ENCODE peak calls at places on chromosomes 16 and 17, in nine cellular contexts. V, B, G, J, F, S, N, H and I are unnamed samples.

GRCh38 chr17:17168401-17168800 is 37.7 kb downstream of the PLD6 start:
- DNase-seq in V (no peak), B (no peak), G (no peak), J (no peak), F (no peak), S (no peak), N (no peak), H (no peak), I (no peak)

GRCh38 chr17:83062818-83063671 is 16.4 kb upstream of the METRNL start:
- DNase-seq in V (peak), B (peak), G (peak), J (no peak), F (no peak), S (peak), N (no peak), H (peak), I (peak)

GRCh38 chr17:81576621-81577277 is 24.6 kb upstream of the FAAP100 start:
- DNase-seq in V (no peak), B (no peak), G (no peak), J (peak), F (no peak), S (no peak), N (peak), H (no peak), I (no peak)

GRCh38 chr17:48611681-48612455 is 1.1 kb upstream of the HOXB7 start:
- DNase-seq in V (no peak), B (no peak), G (no peak), J (no peak), F (peak), S (no peak), N (no peak), H (no peak), I (no peak)

GRCh38 chr17:76805319-76805718 is 62.9 kb upstream of the MGAT5B start:
- DNase-seq in V (no peak), B (no peak), G (no peak), J (no peak), F (no peak), S (no peak), N (peak), H (no peak), I (no peak)

GRCh38 chr17:72439893-72440502 is 319.2 kb downstream of the SOX9 start:
- DNase-seq in V (no peak), B (no peak), G (no peak), J (no peak), F (no peak), S (no peak), N (no peak), H (no peak), I (no peak)

GRCh38 chr16:53982631-53983042 is 278.7 kb downstream of the FTO start:
- DNase-seq in V (no peak), B (no peak), G (no peak), J (no peak), F (no peak), S (no peak), N (no peak), H (no peak), I (no peak)

GRCh38 chr17:36940313-36941264 is 3.3 kb downstream of the LHX1 start:
- DNase-seq in V (no peak), B (no peak), G (no peak), J (no peak), F (peak), S (no peak), N (no peak), H (no peak), I (no peak)

GRCh38 chr16:88329726-88330700 is 52.7 kb upstream of the ZNF469 start:
- DNase-seq in V (no peak), B (no peak), G (no peak), J (no peak), F (no peak), S (no peak), N (no peak), H (no peak), I (no peak)

GRCh38 chr17:1727876-1728630 is 3.5 kb downstream of the WDR81 start:
- DNase-seq in V (no peak), B (no peak), G (no peak), J (no peak), F (no peak), S (no peak), N (no peak), H (no peak), I (no peak)

GRCh38 chr17:67244621-67245072 is 349 bp downstream of the HELZ start:
- DNase-seq in V (no peak), B (no peak), G (no peak), J (no peak), F (no peak), S (peak), N (no peak), H (peak), I (no peak)

GRCh38 chr16:58458634-58459343 is 41.2 kb upstream of the NDRG4 start:
- DNase-seq in V (no peak), B (no peak), G (no peak), J (no peak), F (no peak), S (no peak), N (no peak), H (no peak), I (no peak)

GRCh38 chr17:75524971-75525805 is at the start of gene LLGL2:
- DNase-seq in V (no peak), B (peak), G (no peak), J (no peak), F (peak), S (peak), N (no peak), H (peak), I (peak)

GRCh38 chr16:58684001-58684353 is 593 bp downstream of the SLC38A7 start:
- DNase-seq in V (no peak), B (no peak), G (no peak), J (peak), F (no peak), S (no peak), N (peak), H (no peak), I (no peak)

GRCh38 chr17:76467366-76467765 is at the start of gene AANAT:
- DNase-seq in V (no peak), B (no peak), G (no peak), J (no peak), F (peak), S (no peak), N (no peak), H (no peak), I (no peak)

GRCh38 chr16:55249361-55249760 is 74.6 kb upstream of the IRX6 start:
- DNase-seq in V (no peak), B (no peak), G (no peak), J (no peak), F (no peak), S (no peak), N (no peak), H (no peak), I (no peak)

GRCh38 chr16:22018559-22018958 is 10.6 kb downstream of the MOSMO start:
- DNase-seq in V (no peak), B (no peak), G (no peak), J (no peak), F (no peak), S (no peak), N (no peak), H (no peak), I (no peak)

GRCh38 chr16:48409839-48410610 is 24.8 kb upstream of the SIAH1 start:
- DNase-seq in V (no peak), B (no peak), G (peak), J (peak), F (no peak), S (peak), N (peak), H (no peak), I (no peak)

GRCh38 chr17:30243002-30243401 is 7.5 kb upstream of the SLC6A4 start:
- DNase-seq in V (no peak), B (no peak), G (no peak), J (no peak), F (no peak), S (no peak), N (no peak), H (no peak), I (no peak)

GRCh38 chr17:66885417-66885816 is 50.5 kb downstream of the CACNG5 start:
- DNase-seq in V (no peak), B (no peak), G (no peak), J (no peak), F (no peak), S (no peak), N (no peak), H (no peak), I (no peak)

GRCh38 chr17:19978206-19978802 is 676 bp upstream of the AKAP10 start:
- DNase-seq in V (no peak), B (no peak), G (no peak), J (no peak), F (no peak), S (no peak), N (no peak), H (no peak), I (no peak)
- TF ChIP-seq CTCF in V (no peak), B (no peak), G (no peak), J (no peak), F (peak), S (no peak), N (no peak), H (no peak), I (no peak)

GRCh38 chr17:60641810-60642220 is 35.8 kb upstream of the BCAS3 start:
- DNase-seq in V (no peak), B (peak), G (no peak), J (peak), F (peak), S (peak), N (peak), H (no peak), I (no peak)
- TF ChIP-seq CTCF in V (no peak), B (peak), G (no peak), J (peak), F (peak), S (peak), N (peak), H (peak), I (peak)

DNA sequence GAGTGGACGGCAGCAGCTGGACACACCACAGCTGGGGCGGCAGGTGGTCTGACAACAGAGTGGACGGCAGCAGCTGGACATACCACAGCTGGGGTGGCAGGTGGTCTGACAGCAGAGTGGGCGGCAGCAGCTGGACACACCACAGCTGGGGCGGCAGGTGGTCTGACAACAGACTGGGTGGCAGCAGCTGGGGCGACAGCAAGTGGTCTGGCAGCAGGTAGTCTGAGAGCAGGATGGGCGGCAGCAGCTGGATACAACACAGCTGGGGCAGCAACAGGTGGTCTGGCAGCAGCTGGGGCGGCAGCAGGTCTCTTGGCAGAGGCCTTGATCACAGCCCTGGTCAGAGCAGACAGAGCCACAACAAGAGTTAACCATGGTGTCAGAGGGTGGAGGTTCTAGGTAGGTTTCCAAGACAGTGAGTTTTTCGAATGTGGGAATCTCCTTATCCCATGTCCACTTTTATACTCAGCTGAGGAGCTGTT is at the start of gene KRTAP4-1:
- DNase-seq in V (no peak), B (no peak), G (no peak), J (no peak), F (no peak), S (peak), N (no peak), H (no peak), I (no peak)
- TF ChIP-seq CTCF in V (no peak), B (no peak), G (no peak), J (no peak), F (no peak), S (no peak), N (no peak), H (no peak), I (no peak)

DNA sequence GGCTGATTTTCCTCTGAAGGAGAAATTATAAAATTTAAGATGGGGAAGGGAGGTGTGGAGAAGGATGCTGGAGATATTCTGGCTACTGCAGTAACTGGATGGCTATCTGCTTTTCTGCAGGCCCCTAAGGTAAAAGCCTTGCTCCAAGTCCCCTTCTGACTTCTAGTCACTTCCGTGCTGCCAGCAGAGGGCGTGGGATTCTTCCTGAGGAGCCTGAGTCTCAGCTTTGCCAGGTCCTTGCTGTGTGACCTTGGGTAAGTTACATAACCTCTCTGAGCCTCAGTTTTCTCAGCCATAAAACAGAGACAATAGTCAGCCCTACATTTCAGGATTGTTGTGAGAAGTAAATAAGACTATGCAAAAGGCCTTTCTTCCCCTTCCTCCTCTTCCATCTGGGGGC is 24.3 kb upstream of the TMEM220 start:
- DNase-seq in V (no peak), B (no peak), G (no peak), J (no peak), F (peak), S (peak), N (peak), H (no peak), I (no peak)
- TF ChIP-seq CTCF in V (no peak), B (peak), G (no peak), J (peak), F (peak), S (peak), N (peak), H (peak), I (peak)

GRCh38 chr17:79904865-79905264 is 65.6 kb upstream of the CBX4 start:
- DNase-seq in V (no peak), B (no peak), G (no peak), J (no peak), F (no peak), S (no peak), N (no peak), H (peak), I (no peak)

GRCh38 chr17:79907217-79907715 is 68.0 kb upstream of the CBX4 start:
- DNase-seq in V (no peak), B (no peak), G (no peak), J (no peak), F (no peak), S (peak), N (no peak), H (peak), I (no peak)

GRCh38 chr17:79909121-79909520 is 69.9 kb upstream of the CBX4 start:
- DNase-seq in V (no peak), B (no peak), G (no peak), J (no peak), F (no peak), S (no peak), N (no peak), H (no peak), I (no peak)

GRCh38 chr17:79907855-79908254 is 68.6 kb upstream of the CBX4 start:
- DNase-seq in V (no peak), B (no peak), G (no peak), J (no peak), F (peak), S (no peak), N (peak), H (peak), I (no peak)

GRCh38 chr17:79905832-79906231 is 66.6 kb upstream of the CBX4 start:
- DNase-seq in V (no peak), B (no peak), G (no peak), J (no peak), F (no peak), S (peak), N (peak), H (no peak), I (no peak)
- TF ChIP-seq CTCF in V (no peak), B (peak), G (no peak), J (peak), F (peak), S (peak), N (peak), H (no peak), I (peak)